ENCODE peak calls at places on chromosomes 12 and 14, in eight cellular contexts. N is activated CD8-positive, alpha-beta T cell treated with anti-CD3 and anti-CD28 coated beads, Interleukin-2, amount 10 ng/mL, durations not matched to agents 7 days and 5 days; T is NCI-H748 treated with DMSO at 0.1 percent for 48 hours; U is GM04504; C is nucleus accumbens; E is neuronal stem cell; K is tibial artery; X is HTR-8/SVneo. F is an unnamed sample.

GRCh38 chr14:106039400-106039799 is 513.0 kb downstream of the TMEM121 start:
- DNase-seq in C (no peak), X (no peak), K (no peak), E (no peak), T (peak), N (peak), U (no peak), F (no peak)

GRCh38 chr14:80638620-80639215 is 302.8 kb downstream of the CEP128 start:
- DNase-seq in T (no peak), N (no peak), C (no peak), K (no peak), U (no peak), X (peak), E (no peak), F (peak)

GRCh38 chr12:56158926-56159461 is 835 bp downstream of the MYL6 start:
- DNase-seq in X (peak), C (peak), E (peak), N (peak), K (peak), U (peak), T (peak), F (peak)

GRCh38 chr12:124679533-124680371 is 112.3 kb upstream of the NCOR2 start:
- DNase-seq in K (peak), X (no peak), E (no peak), U (no peak), T (no peak), N (no peak), C (peak), F (no peak)

GRCh38 chr14:95156765-95157194 is 549 bp downstream of the DICER1 start:
- DNase-seq in C (peak), K (peak), N (peak), X (peak), E (no peak), U (peak), T (no peak), F (peak)

GRCh38 chr14:57512221-57512620 is 18.6 kb upstream of the CCDC198 start:
- DNase-seq in E (no peak), T (no peak), X (no peak), C (no peak), K (no peak), U (no peak), N (no peak), F (no peak)

GRCh38 chr14:52363969-52364368 is 49.9 kb downstream of the PTGER2 start:
- DNase-seq in U (peak), E (no peak), C (no peak), X (no peak), K (no peak), N (no peak), T (no peak), F (no peak)

GRCh38 chr14:24098927-24099813 is 5.1 kb downstream of the PCK2 start:
- DNase-seq in X (no peak), U (no peak), K (no peak), C (no peak), T (no peak), N (no peak), E (no peak), F (no peak)

GRCh38 chr14:44162197-44162596 is 344.9 kb downstream of the FSCB start:
- DNase-seq in N (no peak), U (no peak), X (no peak), C (no peak), K (no peak), E (no peak), T (no peak), F (no peak)

F was measured in ACHN.